ENCODE peak calls at places on chromosomes 16 and 17, in five cellular contexts. One of them, this sample, is unnamed. For H3K27me3, the result is how much of the 10 kb centered on the place peaks cover.

GRCh38 chr17:81520021-81520894 is 7.7 kb upstream of the ACTG1 start:
- DNase-seq in Panc1: no peak
- DNase-seq in H1: no peak
- DNase-seq in Peyer's patch: no peak
- DNase-seq in uterus: no peak
- DNase-seq in this sample: no peak

GRCh38 chr17:79711715-79712305 is 18.9 kb upstream of the ENPP7 start:
- DNase-seq in uterus: no peak
- DNase-seq in H1: no peak
- DNase-seq in Panc1: no peak
- DNase-seq in Peyer's patch: no peak
- DNase-seq in this sample: no peak

GRCh38 chr17:43709210-43709609 is 47.5 kb upstream of the MEOX1 start:
- DNase-seq in Peyer's patch: no peak
- DNase-seq in H1: no peak
- DNase-seq in Panc1: no peak
- DNase-seq in uterus: no peak
- DNase-seq in this sample: no peak

GRCh38 chr17:71790791-71791190 is 330.0 kb upstream of the SOX9 start:
- DNase-seq in Panc1: no peak
- DNase-seq in H1: no peak
- DNase-seq in Peyer's patch: no peak
- DNase-seq in uterus: no peak
- DNase-seq in this sample: no peak

GRCh38 chr16:48099455-48099854 is 56.3 kb downstream of the ABCC12 start:
- DNase-seq in Panc1: no peak
- DNase-seq in H1: no peak
- DNase-seq in Peyer's patch: no peak
- DNase-seq in uterus: no peak
- DNase-seq in this sample: no peak

GRCh38 chr17:8144401-8145295 is 7.6 kb downstream of the PER1 start:
- DNase-seq in Panc1: no peak
- DNase-seq in Peyer's patch: no peak
- DNase-seq in H1: no peak
- DNase-seq in uterus: no peak
- DNase-seq in this sample: no peak

GRCh38 chr17:75273968-75274708 is 3.1 kb upstream of the MIF4GD start:
- DNase-seq in Peyer's patch: no peak
- DNase-seq in uterus: no peak
- DNase-seq in H1: no peak
- DNase-seq in Panc1: no peak
- DNase-seq in this sample: no peak

GRCh38 chr17:2198917-2199316 is 104.7 kb downstream of the SMG6 start:
- DNase-seq in H1: no peak
- DNase-seq in uterus: peak
- DNase-seq in Panc1: no peak
- DNase-seq in Peyer's patch: no peak
- DNase-seq in this sample: no peak

GRCh38 chr17:38761612-38762011 is 9.1 kb downstream of the PSMB3 start:
- DNase-seq in H1: peak
- DNase-seq in Peyer's patch: no peak
- DNase-seq in Panc1: no peak
- DNase-seq in uterus: no peak
- DNase-seq in this sample: no peak

GRCh38 chr16:22688463-22688862 is 125.5 kb upstream of the HS3ST2 start:
- DNase-seq in Peyer's patch: no peak
- DNase-seq in uterus: no peak
- DNase-seq in H1: no peak
- DNase-seq in Panc1: no peak
- DNase-seq in this sample: no peak

GRCh38 chr16:2838928-2839327 is 8.8 kb downstream of the ZG16B start:
- DNase-seq in Panc1: no peak
- DNase-seq in H1: peak
- DNase-seq in Peyer's patch: peak
- DNase-seq in uterus: peak
- DNase-seq in this sample: peak

GRCh38 chr16:6643083-6643686 is 689.5 kb upstream of the RBFOX1 start:
- DNase-seq in Peyer's patch: no peak
- DNase-seq in uterus: no peak
- DNase-seq in Panc1: peak
- DNase-seq in H1: peak
- DNase-seq in this sample: no peak

GRCh38 chr17:65535777-65536572 is 25.5 kb downstream of the AXIN2 start:
- DNase-seq in Peyer's patch: peak
- DNase-seq in uterus: no peak
- DNase-seq in Panc1: no peak
- DNase-seq in H1: no peak
- DNase-seq in this sample: no peak

GRCh38 chr17:57459286-57459915 is 203.1 kb downstream of the MSI2 start:
- DNase-seq in uterus: no peak
- DNase-seq in Peyer's patch: no peak
- DNase-seq in Panc1: peak
- DNase-seq in H1: no peak
- DNase-seq in this sample: no peak

GRCh38 chr16:67326472-67327309 is at the start of the genes KCTD19 and LRRC36:
- DNase-seq in uterus: peak
- DNase-seq in Peyer's patch: peak
- DNase-seq in H1: peak
- DNase-seq in Panc1: no peak
- DNase-seq in this sample: no peak

GRCh38 chr16:88750854-88751253 is 34.2 kb downstream of the PIEZO1 start:
- DNase-seq in H1: no peak
- DNase-seq in Panc1: no peak
- DNase-seq in uterus: no peak
- DNase-seq in Peyer's patch: no peak
- DNase-seq in this sample: no peak

GRCh38 chr17:82718986-82719685 is 2.6 kb downstream of the FN3KRP start:
- DNase-seq in Peyer's patch: peak
- DNase-seq in uterus: no peak
- DNase-seq in H1: no peak
- DNase-seq in Panc1: no peak
- DNase-seq in this sample: no peak

GRCh38 chr17:185445-186138 is 4.1 kb upstream of the DOC2B start:
- DNase-seq in Panc1: no peak
- DNase-seq in Peyer's patch: no peak
- DNase-seq in uterus: no peak
- DNase-seq in H1: no peak
- DNase-seq in this sample: no peak

GRCh38 chr17:7262192-7263070 is at the start of gene CLDN7:
- DNase-seq in Peyer's patch: peak
- DNase-seq in H1: peak
- DNase-seq in Panc1: no peak
- DNase-seq in uterus: no peak
- DNase-seq in this sample: no peak

GRCh38 chr16:3659200-3659599 is 4.7 kb downstream of the DNASE1 start:
- DNase-seq in Peyer's patch: no peak
- DNase-seq in H1: no peak
- DNase-seq in uterus: no peak
- DNase-seq in Panc1: no peak
- DNase-seq in this sample: no peak

GRCh38 chr16:3171855-3172593 is 16.0 kb upstream of the OR1F1 start:
- DNase-seq in H1: peak
- DNase-seq in uterus: no peak
- DNase-seq in Panc1: peak
- DNase-seq in Peyer's patch: no peak
- DNase-seq in this sample: no peak

GRCh38 chr16:11799509-11800384 is 2.7 kb upstream of the ZC3H7A start:
- DNase-seq in Panc1: no peak
- DNase-seq in Peyer's patch: no peak
- DNase-seq in uterus: no peak
- DNase-seq in H1: no peak
- DNase-seq in this sample: no peak

GRCh38 chr16:86494039-86494564 is 16.2 kb upstream of the FOXF1 start:
- DNase-seq in uterus: no peak
- DNase-seq in H1: no peak
- DNase-seq in Peyer's patch: no peak
- DNase-seq in Panc1: no peak
- DNase-seq in this sample: no peak

GRCh38 chr16:85200471-85201278 is 88.4 kb upstream of the CIBAR2 start:
- DNase-seq in Panc1: no peak
- DNase-seq in Peyer's patch: peak
- DNase-seq in H1: no peak
- DNase-seq in uterus: no peak
- DNase-seq in this sample: no peak

GRCh38 chr16:85203462-85203813 is 91.2 kb upstream of the CIBAR2 start:
- DNase-seq in H1: no peak
- DNase-seq in Peyer's patch: no peak
- DNase-seq in Panc1: no peak
- DNase-seq in uterus: no peak
- DNase-seq in this sample: no peak

GRCh38 chr16:85202631-85203461 is 90.6 kb upstream of the CIBAR2 start:
- DNase-seq in Panc1: no peak
- DNase-seq in uterus: peak
- DNase-seq in H1: no peak
- DNase-seq in Peyer's patch: no peak
- DNase-seq in this sample: no peak

GRCh38 chr16:85201566-85201965 is 89.3 kb upstream of the CIBAR2 start:
- DNase-seq in H1: no peak
- DNase-seq in Peyer's patch: no peak
- DNase-seq in Panc1: no peak
- DNase-seq in uterus: no peak
- DNase-seq in this sample: no peak

DNA sequence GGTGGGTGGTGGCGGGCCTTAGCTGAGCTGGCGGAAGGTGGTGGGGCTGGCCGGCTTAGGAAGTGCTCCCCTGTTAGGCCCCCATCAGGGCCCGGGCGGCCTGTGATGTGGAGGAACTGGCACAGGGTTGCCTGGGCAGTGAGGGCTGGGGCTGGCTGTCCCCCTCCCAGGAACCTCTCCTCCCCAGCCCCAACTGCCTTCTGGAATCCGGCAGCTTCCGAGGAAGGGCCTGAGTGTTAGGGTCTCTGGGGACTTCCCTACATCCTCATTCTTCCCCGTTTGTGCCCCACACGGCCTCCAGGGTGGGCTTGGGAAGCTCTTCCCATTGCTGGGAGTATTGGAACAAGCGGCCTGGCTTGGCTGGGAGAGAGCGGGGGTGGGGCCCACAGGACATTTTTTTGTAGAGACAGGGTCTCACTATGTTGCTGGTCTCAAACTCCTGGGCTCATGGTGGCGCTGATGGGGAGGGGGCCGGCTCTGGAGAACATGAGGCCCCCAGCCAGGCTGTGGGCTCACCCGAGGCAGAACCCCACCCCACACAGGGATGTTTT is 89.9 kb upstream of the CIBAR2 start:
- DNase-seq in H1: peak
- DNase-seq in uterus: peak
- DNase-seq in Panc1: no peak
- DNase-seq in Peyer's patch: no peak
- DNase-seq in this sample: no peak
- H3K4me3 ChIP-seq in H1: no peak
- H3K4me3 ChIP-seq in uterus: no peak
- H3K4me3 ChIP-seq in Panc1: no peak
- H3K4me3 ChIP-seq in Peyer's patch: no peak
- H3K4me3 ChIP-seq in this sample: no peak

DNA sequence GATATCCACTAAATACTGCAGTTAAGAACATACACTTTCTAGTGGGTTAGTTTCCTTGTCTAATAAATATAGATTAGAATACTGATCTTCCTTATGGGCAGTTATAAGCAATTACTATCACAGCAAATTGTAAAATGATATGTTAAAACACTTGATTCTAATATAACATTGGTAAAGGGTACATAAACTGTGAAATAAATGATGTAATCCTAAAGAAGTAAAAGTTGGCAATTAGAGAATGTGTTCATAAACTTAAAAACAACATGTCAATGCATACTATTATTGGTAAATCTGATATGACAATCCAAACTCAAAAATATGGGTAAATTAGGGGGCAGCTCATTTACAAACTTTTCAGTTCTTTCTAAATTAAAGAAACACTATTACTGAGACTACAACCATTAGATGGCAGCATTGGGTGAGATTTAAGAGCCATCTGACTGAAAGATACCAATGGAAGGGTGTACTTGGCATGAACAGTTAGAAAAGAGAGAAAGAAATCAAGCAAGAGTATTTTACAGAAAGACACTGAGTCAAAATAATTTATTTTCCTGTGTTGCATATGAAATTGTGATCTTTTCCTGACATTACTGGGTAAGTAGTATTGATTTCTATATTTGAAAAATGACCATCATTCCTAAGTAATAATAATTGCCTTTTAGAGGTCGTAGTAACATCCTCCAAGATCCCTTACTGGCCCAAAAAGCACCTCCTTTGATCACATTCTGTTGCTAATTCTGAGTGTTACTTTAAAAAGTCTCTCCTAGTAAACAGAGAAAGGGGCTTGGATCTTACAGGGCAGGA is 119.6 kb downstream of the SPAG9 start:
- DNase-seq in Panc1: peak
- DNase-seq in uterus: no peak
- DNase-seq in H1: no peak
- DNase-seq in Peyer's patch: no peak
- DNase-seq in this sample: peak
- TF ChIP-seq CTCF in Panc1: peak
- TF ChIP-seq CTCF in uterus: peak
- TF ChIP-seq CTCF in H1: peak
- TF ChIP-seq CTCF in Peyer's patch: peak
- TF ChIP-seq CTCF in this sample: peak

DNA sequence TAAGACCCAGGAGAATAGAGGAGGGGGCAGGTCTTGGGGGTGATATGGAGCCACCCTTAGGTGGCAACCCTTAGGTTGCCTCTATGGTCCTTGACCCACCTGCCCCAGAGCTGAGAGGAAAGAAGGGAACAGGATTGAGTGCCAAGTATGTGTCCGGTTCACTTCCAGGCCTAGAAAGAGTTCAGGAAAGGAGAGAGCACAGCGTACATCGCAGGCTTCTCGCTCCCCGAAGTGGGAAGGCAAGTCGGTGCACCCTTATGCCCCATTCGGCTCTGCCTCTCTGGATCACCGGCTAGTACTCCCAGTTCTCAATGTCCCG is 631 bp downstream of the SP6 start:
- DNase-seq in Panc1: no peak
- DNase-seq in uterus: no peak
- DNase-seq in Peyer's patch: no peak
- DNase-seq in H1: no peak
- DNase-seq in this sample: no peak
- H3K27me3 ChIP-seq in Panc1: under half
- H3K27me3 ChIP-seq in uterus: under half
- H3K27me3 ChIP-seq in Peyer's patch: under half
- H3K27me3 ChIP-seq in H1: half or more
- H3K27me3 ChIP-seq in this sample: under half

GRCh38 chr16:19766988-19767387 is 48.9 kb downstream of the IQCK start:
- DNase-seq in uterus: no peak
- DNase-seq in Peyer's patch: no peak
- DNase-seq in Panc1: no peak
- DNase-seq in H1: no peak
- DNase-seq in this sample: no peak
- H3K4me3 ChIP-seq in uterus: no peak
- H3K4me3 ChIP-seq in Peyer's patch: no peak
- H3K4me3 ChIP-seq in Panc1: no peak
- H3K4me3 ChIP-seq in H1: no peak
- H3K4me3 ChIP-seq in this sample: no peak

GRCh38 chr16:31142109-31143035 is 6.8 kb upstream of the PRSS8 start:
- DNase-seq in Peyer's patch: peak
- DNase-seq in uterus: peak
- DNase-seq in H1: peak
- DNase-seq in Panc1: peak
- DNase-seq in this sample: peak
- TF ChIP-seq CTCF in Peyer's patch: peak
- TF ChIP-seq CTCF in uterus: peak
- TF ChIP-seq CTCF in H1: peak
- TF ChIP-seq CTCF in Panc1: peak
- TF ChIP-seq CTCF in this sample: peak

GRCh38 chr17:74253036-74253435 is 21.0 kb upstream of the DNAI2 start:
- DNase-seq in H1: no peak
- DNase-seq in Panc1: no peak
- DNase-seq in Peyer's patch: no peak
- DNase-seq in uterus: no peak
- DNase-seq in this sample: no peak
- H3K27me3 ChIP-seq in H1: under half
- H3K27me3 ChIP-seq in Panc1: under half
- H3K27me3 ChIP-seq in Peyer's patch: under half
- H3K27me3 ChIP-seq in uterus: under half
- H3K27me3 ChIP-seq in this sample: under half